ENCODE peak calls at places on chromosomes 1 and 21, in seven cellular contexts. One of them, this sample, is unnamed.

GRCh38 chr1:219670426-219671149 is 57.7 kb upstream of the ZC3H11B start:
- DNase-seq in stimulated activated CD4-positive, alpha-beta T cell treated with anti-CD3 and anti-CD28 coated beads, Interleukin-4, amount 100 ng/mL, for 4 hours: no peak
- DNase-seq in Calu3: no peak
- DNase-seq in stimulated activated CD8-positive, alpha-beta memory T cell treated with anti-CD3 and anti-CD28 coated beads, Interleukin-12 subunit alpha, Interleukin-12 subunit beta, amount 100 ng/mL, for 4 hours: no peak
- DNase-seq in cardiac fibroblast: peak; percentile 92
- DNase-seq in WTC11: no peak
- DNase-seq in EL: peak; percentile 18
- DNase-seq in this sample: no peak

GRCh38 chr1:57319165-57319564 is 104.7 kb downstream of the DAB1 start:
- DNase-seq in stimulated activated CD4-positive, alpha-beta T cell treated with anti-CD3 and anti-CD28 coated beads, Interleukin-4, amount 100 ng/mL, for 4 hours: no peak
- DNase-seq in Calu3: no peak
- DNase-seq in stimulated activated CD8-positive, alpha-beta memory T cell treated with anti-CD3 and anti-CD28 coated beads, Interleukin-12 subunit alpha, Interleukin-12 subunit beta, amount 100 ng/mL, for 4 hours: no peak
- DNase-seq in cardiac fibroblast: peak; percentile 31
- DNase-seq in WTC11: no peak
- DNase-seq in EL: peak; percentile 59
- DNase-seq in this sample: no peak

GRCh38 chr1:68384321-68384813 is 65.4 kb downstream of the RPE65 start:
- DNase-seq in stimulated activated CD4-positive, alpha-beta T cell treated with anti-CD3 and anti-CD28 coated beads, Interleukin-4, amount 100 ng/mL, for 4 hours: no peak
- DNase-seq in Calu3: peak; percentile 67
- DNase-seq in stimulated activated CD8-positive, alpha-beta memory T cell treated with anti-CD3 and anti-CD28 coated beads, Interleukin-12 subunit alpha, Interleukin-12 subunit beta, amount 100 ng/mL, for 4 hours: no peak
- DNase-seq in cardiac fibroblast: peak; percentile 97
- DNase-seq in WTC11: no peak
- DNase-seq in EL: peak; percentile 99
- DNase-seq in this sample: no peak

GRCh38 chr1:225454733-225455132 is 26.9 kb upstream of the LBR start:
- DNase-seq in stimulated activated CD4-positive, alpha-beta T cell treated with anti-CD3 and anti-CD28 coated beads, Interleukin-4, amount 100 ng/mL, for 4 hours: peak; percentile 71
- DNase-seq in Calu3: peak; percentile 76
- DNase-seq in stimulated activated CD8-positive, alpha-beta memory T cell treated with anti-CD3 and anti-CD28 coated beads, Interleukin-12 subunit alpha, Interleukin-12 subunit beta, amount 100 ng/mL, for 4 hours: peak; percentile 72
- DNase-seq in cardiac fibroblast: peak; percentile 63
- DNase-seq in WTC11: no peak
- DNase-seq in EL: peak; percentile 82
- DNase-seq in this sample: no peak

GRCh38 chr1:97457446-97458089 is 463.3 kb downstream of the DPYD start:
- DNase-seq in stimulated activated CD4-positive, alpha-beta T cell treated with anti-CD3 and anti-CD28 coated beads, Interleukin-4, amount 100 ng/mL, for 4 hours: no peak
- DNase-seq in Calu3: no peak
- DNase-seq in stimulated activated CD8-positive, alpha-beta memory T cell treated with anti-CD3 and anti-CD28 coated beads, Interleukin-12 subunit alpha, Interleukin-12 subunit beta, amount 100 ng/mL, for 4 hours: no peak
- DNase-seq in cardiac fibroblast: no peak
- DNase-seq in WTC11: no peak
- DNase-seq in EL: no peak
- DNase-seq in this sample: no peak

GRCh38 chr21:38219049-38219628 is 37.7 kb upstream of the KCNJ15 start:
- DNase-seq in stimulated activated CD4-positive, alpha-beta T cell treated with anti-CD3 and anti-CD28 coated beads, Interleukin-4, amount 100 ng/mL, for 4 hours: peak; percentile 50
- DNase-seq in Calu3: peak; percentile 75
- DNase-seq in stimulated activated CD8-positive, alpha-beta memory T cell treated with anti-CD3 and anti-CD28 coated beads, Interleukin-12 subunit alpha, Interleukin-12 subunit beta, amount 100 ng/mL, for 4 hours: no peak
- DNase-seq in cardiac fibroblast: peak; percentile 87
- DNase-seq in WTC11: peak; percentile 76
- DNase-seq in EL: peak; percentile 78
- DNase-seq in this sample: peak; percentile 35

GRCh38 chr21:44742418-44743153 is 31.2 kb upstream of the TSPEAR start:
- DNase-seq in stimulated activated CD4-positive, alpha-beta T cell treated with anti-CD3 and anti-CD28 coated beads, Interleukin-4, amount 100 ng/mL, for 4 hours: no peak
- DNase-seq in Calu3: no peak
- DNase-seq in stimulated activated CD8-positive, alpha-beta memory T cell treated with anti-CD3 and anti-CD28 coated beads, Interleukin-12 subunit alpha, Interleukin-12 subunit beta, amount 100 ng/mL, for 4 hours: no peak
- DNase-seq in cardiac fibroblast: peak; percentile 34
- DNase-seq in WTC11: no peak
- DNase-seq in EL: no peak
- DNase-seq in this sample: no peak

GRCh38 chr1:24939657-24940193 is 9.6 kb upstream of the RUNX3 start:
- DNase-seq in stimulated activated CD4-positive, alpha-beta T cell treated with anti-CD3 and anti-CD28 coated beads, Interleukin-4, amount 100 ng/mL, for 4 hours: no peak
- DNase-seq in Calu3: no peak
- DNase-seq in stimulated activated CD8-positive, alpha-beta memory T cell treated with anti-CD3 and anti-CD28 coated beads, Interleukin-12 subunit alpha, Interleukin-12 subunit beta, amount 100 ng/mL, for 4 hours: no peak
- DNase-seq in cardiac fibroblast: no peak
- DNase-seq in WTC11: no peak
- DNase-seq in EL: no peak
- DNase-seq in this sample: no peak

This sample was measured in neuronal stem cell.